ENCODE peak calls at places on chromosomes 7 and 10, in eight cellular contexts. R is PC-3; D is cardiac fibroblast; V is GM12865; T is CD4-positive, CD25-positive, alpha-beta regulatory T cell; W is CD8-positive, alpha-beta memory T cell; U is trophoblast cell; I is coronary artery. S is an unnamed sample.

GRCh38 chr7:84123903-84124573 is 70.6 kb downstream of the SEMA3A start:
- DNase-seq in R (peak; percentile 21), D (no peak), V (no peak), T (no peak), W (no peak), U (no peak), I (no peak), S (no peak)

GRCh38 chr10:19200211-19200610 is 151.6 kb downstream of the MALRD1 start:
- DNase-seq in R (no peak), D (no peak), V (no peak), T (no peak), W (no peak), U (no peak), I (no peak), S (no peak)

GRCh38 chr7:44743750-44744149 is 4.9 kb upstream of the ZMIZ2 start:
- DNase-seq in R (no peak), D (no peak), V (no peak), T (no peak), W (no peak), U (no peak), I (no peak), S (no peak)

GRCh38 chr10:67657775-67658174 is 38.2 kb downstream of the CTNNA3 start:
- DNase-seq in R (no peak), D (no peak), V (peak; percentile 12), T (no peak), W (no peak), U (no peak), I (no peak), S (no peak)

GRCh38 chr7:67364441-67365017 is 367.9 kb downstream of the TYW1 start:
- DNase-seq in R (no peak), D (no peak), V (no peak), T (no peak), W (no peak), U (no peak), I (no peak), S (no peak)

GRCh38 chr10:104824378-104825006 is 183.4 kb downstream of the SORCS3 start:
- DNase-seq in R (peak; percentile 25), D (peak; percentile 5), V (peak; percentile 41), T (no peak), W (no peak), U (no peak), I (no peak), S (no peak)

GRCh38 chr7:107891619-107892366 is 810 bp downstream of the DLD start:
- DNase-seq in R (no peak), D (peak; percentile 20), V (no peak), T (no peak), W (no peak), U (no peak), I (no peak), S (no peak)

GRCh38 chr10:120052964-120053363 is 160.4 kb downstream of the SEC23IP start:
- DNase-seq in R (no peak), D (no peak), V (no peak), T (no peak), W (no peak), U (no peak), I (no peak), S (no peak)

GRCh38 chr7:43647314-43647691 is 64.4 kb downstream of the STK17A start:
- DNase-seq in R (no peak), D (peak; percentile 83), V (no peak), T (no peak), W (no peak), U (no peak), I (no peak), S (no peak)

GRCh38 chr7:83502636-83503035 is 146.3 kb downstream of the SEMA3E start:
- DNase-seq in R (no peak), D (no peak), V (no peak), T (no peak), W (no peak), U (no peak), I (no peak), S (no peak)

GRCh38 chr10:128744092-128744491 is 617.9 kb upstream of the MKI67 start:
- DNase-seq in R (no peak), D (no peak), V (no peak), T (no peak), W (no peak), U (no peak), I (no peak), S (no peak)

GRCh38 chr7:91398341-91398740 is 134.1 kb downstream of the FZD1 start:
- DNase-seq in R (no peak), D (no peak), V (no peak), T (no peak), W (no peak), U (no peak), I (no peak), S (no peak)

GRCh38 chr7:93921607-93922446 is at the start of gene GNG11:
- DNase-seq in R (peak; percentile 65), D (peak; percentile 90), V (peak; percentile 58), T (no peak), W (no peak), U (peak; percentile 1), I (peak; percentile 88), S (peak; percentile 8)

GRCh38 chr7:124101173-124101768 is 68.4 kb upstream of the TMEM229A start:
- DNase-seq in R (peak; percentile 52), D (peak; percentile 43), V (peak; percentile 29), T (no peak), W (no peak), U (peak; percentile 6), I (no peak), S (no peak)

GRCh38 chr10:52879651-52880050 is 107.1 kb upstream of the MBL2 start:
- DNase-seq in R (peak; percentile 67), D (no peak), V (no peak), T (no peak), W (no peak), U (no peak), I (no peak), S (no peak)

GRCh38 chr7:120981888-120982615 is 6.5 kb upstream of the CPED1 start:
- DNase-seq in R (peak; percentile 66), D (peak; percentile 47), V (no peak), T (no peak), W (no peak), U (no peak), I (no peak), S (no peak)

GRCh38 chr10:24651923-24652322 is 71.8 kb downstream of the ARHGAP21 start:
- DNase-seq in R (no peak), D (no peak), V (no peak), T (no peak), W (no peak), U (no peak), I (no peak), S (no peak)

GRCh38 chr7:69062020-69062760 is 536.1 kb upstream of the AUTS2 start:
- DNase-seq in R (no peak), D (peak; percentile 44), V (peak; percentile 49), T (no peak), W (no peak), U (no peak), I (no peak), S (no peak)

GRCh38 chr10:108789911-108790310 is 1133.4 kb downstream of the XPNPEP1 start:
- DNase-seq in R (peak; percentile 94), D (no peak), V (peak; percentile 38), T (no peak), W (no peak), U (no peak), I (no peak), S (no peak)

GRCh38 chr7:100949227-100949930 is at the start of gene MUC3A:
- DNase-seq in R (no peak), D (no peak), V (no peak), T (no peak), W (no peak), U (no peak), I (no peak), S (no peak)
- H3K4me3 ChIP-seq in R (no peak within 1 kb of the TSS), D (no peak within 1 kb of the TSS), V (no peak within 1 kb of the TSS), T (no peak within 1 kb of the TSS), W (no peak within 1 kb of the TSS), U (no peak within 1 kb of the TSS), I (no peak within 1 kb of the TSS), S (no peak within 1 kb of the TSS)

DNA sequence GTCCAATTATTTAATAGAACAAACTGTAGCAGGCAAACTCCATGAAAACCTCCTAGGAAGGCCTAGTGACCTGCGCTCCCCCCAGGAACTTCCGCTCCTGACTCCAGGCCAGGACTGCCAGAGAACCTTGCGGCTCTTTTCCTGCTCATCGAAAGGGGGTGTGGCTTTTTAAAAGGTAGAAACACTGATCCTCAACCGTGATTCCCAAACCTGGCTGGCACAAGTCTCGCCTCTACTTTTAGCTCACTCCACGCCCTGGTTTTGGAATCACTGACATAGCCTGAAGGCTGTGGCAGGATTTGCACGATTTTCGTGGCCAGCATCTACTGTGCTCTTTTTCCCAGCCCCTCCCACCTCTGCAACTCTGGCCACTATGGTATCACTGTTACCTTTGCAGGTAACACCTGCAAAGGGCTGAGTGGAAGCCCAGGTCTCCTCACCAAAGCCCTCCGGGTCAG is 43.3 kb downstream of the MYOF start:
- DNase-seq in R (no peak), D (peak; percentile 44), V (no peak), T (no peak), W (no peak), U (peak; percentile 59), I (no peak), S (peak; percentile 63)
- H3K4me3 ChIP-seq in R (no peak overlapping the region), D (no peak overlapping the region), V (no peak overlapping the region), T (no peak overlapping the region), W (no peak overlapping the region), U (no peak overlapping the region), I (no peak overlapping the region), S (no peak overlapping the region)

DNA sequence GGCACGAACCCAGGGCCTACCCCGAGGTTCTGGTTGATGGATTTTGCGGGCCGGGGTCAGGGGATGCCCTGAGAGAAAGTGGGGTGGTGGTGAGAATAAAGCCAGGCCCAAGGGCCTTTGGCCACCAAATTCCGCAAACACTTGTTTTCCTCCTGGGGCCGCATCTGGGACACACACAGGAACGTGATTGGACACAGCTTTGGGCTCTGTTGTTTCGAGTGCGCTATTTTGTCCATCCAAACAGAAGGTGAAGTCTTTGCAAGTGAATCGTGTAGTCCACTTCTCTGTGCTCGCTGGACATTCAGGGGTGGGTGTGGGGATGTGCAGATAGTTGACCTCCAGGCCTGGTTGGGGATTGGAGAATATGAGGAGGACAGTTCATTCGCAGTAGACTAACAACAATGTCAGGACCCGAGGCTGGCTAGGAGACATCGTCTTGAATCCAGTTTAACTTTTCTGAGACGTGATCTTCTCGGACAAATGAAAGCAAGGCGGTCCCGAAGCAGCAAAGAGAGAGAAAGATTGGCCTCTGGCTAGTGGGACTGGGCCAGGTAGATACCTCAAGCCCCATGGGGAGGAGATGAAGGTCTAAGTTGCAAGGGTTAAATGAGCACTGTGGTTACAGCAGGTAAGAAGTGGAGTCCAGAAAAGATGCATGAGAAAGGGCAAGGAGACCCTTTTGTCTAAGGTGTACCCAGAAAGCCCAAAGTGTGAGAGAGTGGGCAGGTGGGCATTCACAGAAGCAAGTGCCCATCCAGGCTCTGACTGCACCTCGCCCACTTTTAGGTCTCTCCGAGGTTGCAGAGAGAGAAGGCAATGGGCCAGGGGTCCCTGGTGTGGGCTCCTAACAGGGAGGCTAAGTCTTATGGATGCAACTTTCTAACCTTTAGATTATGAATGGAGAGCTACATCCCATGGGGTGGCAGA is 761 bp upstream of the FAM131B start:
- DNase-seq in R (no peak), D (no peak), V (no peak), T (no peak), W (no peak), U (no peak), I (no peak), S (no peak)
- H3K4me3 ChIP-seq in R (peak overlapping the region; percentile 53), D (no peak overlapping the region), V (no peak overlapping the region), T (no peak overlapping the region), W (peak overlapping the region; percentile 38), U (no peak overlapping the region), I (peak overlapping the region; percentile 84), S (peak overlapping the region; percentile 79)

DNA sequence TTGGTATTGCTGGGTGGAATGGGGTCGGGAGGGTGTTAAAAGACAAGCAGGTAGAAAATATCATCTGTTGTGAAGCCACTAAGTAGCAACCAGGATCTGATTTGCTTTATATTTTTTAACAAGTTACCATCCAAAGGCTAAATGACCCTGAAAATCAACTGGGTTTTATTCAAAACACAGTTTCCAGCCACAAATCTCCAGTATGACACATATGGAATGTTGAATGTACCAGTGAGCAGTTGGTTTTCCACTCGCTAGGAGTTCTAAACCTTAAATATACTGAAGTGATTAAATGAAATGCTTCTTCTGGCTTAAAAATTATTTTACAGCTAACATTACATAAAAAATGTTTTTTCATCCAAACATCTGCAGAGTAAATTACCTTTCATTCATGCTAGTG is 112.5 kb downstream of the PDE1C start:
- DNase-seq in R (no peak), D (no peak), V (no peak), T (no peak), W (no peak), U (no peak), I (no peak), S (no peak)
- H3K4me3 ChIP-seq in R (no peak overlapping the region), D (no peak overlapping the region), V (no peak overlapping the region), T (no peak overlapping the region), W (no peak overlapping the region), U (no peak overlapping the region), I (no peak overlapping the region), S (no peak overlapping the region)

S was measured in ascending aorta.